ENCODE peak calls at places on chromosomes 13 and 19, in eight cellular contexts. One of them, this sample, is unnamed.

GRCh38 chr13:39306639-39307589 is 268.7 kb downstream of the NHLRC3 start:
- DNase-seq in transverse colon: no peak
- DNase-seq in kidney: no peak
- DNase-seq in neuronal stem cell: no peak
- DNase-seq in heart right ventricle: no peak
- DNase-seq in tibial artery: no peak
- DNase-seq in cardiac muscle cell: no peak
- DNase-seq in cardiac fibroblast: no peak
- DNase-seq in this sample: no peak

GRCh38 chr19:58569191-58569942 is 3.8 kb downstream of the MZF1 start:
- DNase-seq in transverse colon: peak; percentile 7
- DNase-seq in kidney: peak; percentile 56
- DNase-seq in neuronal stem cell: no peak
- DNase-seq in heart right ventricle: no peak
- DNase-seq in tibial artery: peak; percentile 14
- DNase-seq in cardiac muscle cell: no peak
- DNase-seq in cardiac fibroblast: no peak
- DNase-seq in this sample: peak; percentile 41

GRCh38 chr19:18280247-18281081 is 958 bp downstream of the JUND start:
- DNase-seq in transverse colon: peak; percentile 87
- DNase-seq in kidney: peak; percentile 95
- DNase-seq in neuronal stem cell: no peak
- DNase-seq in heart right ventricle: peak; percentile 67
- DNase-seq in tibial artery: peak; percentile 80
- DNase-seq in cardiac muscle cell: peak; percentile 79
- DNase-seq in cardiac fibroblast: peak; percentile 77
- DNase-seq in this sample: peak; percentile 90

GRCh38 chr13:41547253-41548000 is 90.1 kb downstream of the RGCC start:
- DNase-seq in transverse colon: no peak
- DNase-seq in kidney: no peak
- DNase-seq in neuronal stem cell: no peak
- DNase-seq in heart right ventricle: peak; percentile 59
- DNase-seq in tibial artery: peak; percentile 48
- DNase-seq in cardiac muscle cell: no peak
- DNase-seq in cardiac fibroblast: peak; percentile 27
- DNase-seq in this sample: no peak

GRCh38 chr19:14472202-14472961 is 2.8 kb downstream of the PTGER1 start:
- DNase-seq in transverse colon: peak; percentile 76
- DNase-seq in kidney: peak; percentile 91
- DNase-seq in neuronal stem cell: peak; percentile 74
- DNase-seq in heart right ventricle: peak; percentile 67
- DNase-seq in tibial artery: peak; percentile 65
- DNase-seq in cardiac muscle cell: peak; percentile 79
- DNase-seq in cardiac fibroblast: peak; percentile 67
- DNase-seq in this sample: peak; percentile 80

GRCh38 chr13:46749951-46750350 is 47.0 kb downstream of the ESD start:
- DNase-seq in transverse colon: no peak
- DNase-seq in kidney: no peak
- DNase-seq in neuronal stem cell: no peak
- DNase-seq in heart right ventricle: no peak
- DNase-seq in tibial artery: no peak
- DNase-seq in cardiac muscle cell: no peak
- DNase-seq in cardiac fibroblast: peak; percentile 36
- DNase-seq in this sample: no peak

GRCh38 chr19:50039968-50040367 is 14.2 kb downstream of the ZNF473 start:
- DNase-seq in transverse colon: no peak
- DNase-seq in kidney: no peak
- DNase-seq in neuronal stem cell: no peak
- DNase-seq in heart right ventricle: no peak
- DNase-seq in tibial artery: no peak
- DNase-seq in cardiac muscle cell: no peak
- DNase-seq in cardiac fibroblast: peak; percentile 12
- DNase-seq in this sample: no peak

GRCh38 chr19:3537438-3538240 is 1.3 kb upstream of the TEKTIP1 start:
- DNase-seq in transverse colon: no peak
- DNase-seq in kidney: peak; percentile 74
- DNase-seq in neuronal stem cell: no peak
- DNase-seq in heart right ventricle: no peak
- DNase-seq in tibial artery: no peak
- DNase-seq in cardiac muscle cell: no peak
- DNase-seq in cardiac fibroblast: no peak
- DNase-seq in this sample: no peak

GRCh38 chr19:13689050-13689449 is 75.3 kb upstream of the MRI1 start:
- DNase-seq in transverse colon: no peak
- DNase-seq in kidney: no peak
- DNase-seq in neuronal stem cell: peak; percentile 14
- DNase-seq in heart right ventricle: no peak
- DNase-seq in tibial artery: no peak
- DNase-seq in cardiac muscle cell: peak; percentile 20
- DNase-seq in cardiac fibroblast: peak; percentile 53
- DNase-seq in this sample: no peak

GRCh38 chr19:5154799-5155426 is 185.7 kb downstream of the PTPRS start:
- DNase-seq in transverse colon: no peak
- DNase-seq in kidney: no peak
- DNase-seq in neuronal stem cell: no peak
- DNase-seq in heart right ventricle: no peak
- DNase-seq in tibial artery: no peak
- DNase-seq in cardiac muscle cell: no peak
- DNase-seq in cardiac fibroblast: no peak
- DNase-seq in this sample: peak; percentile 12

GRCh38 chr13:29760561-29760960 is 89.9 kb downstream of the UBL3 start:
- DNase-seq in transverse colon: no peak
- DNase-seq in kidney: no peak
- DNase-seq in neuronal stem cell: no peak
- DNase-seq in heart right ventricle: no peak
- DNase-seq in tibial artery: no peak
- DNase-seq in cardiac muscle cell: no peak
- DNase-seq in cardiac fibroblast: no peak
- DNase-seq in this sample: no peak

GRCh38 chr13:80465321-80465720 is 124.4 kb upstream of the SPRY2 start:
- DNase-seq in transverse colon: no peak
- DNase-seq in kidney: no peak
- DNase-seq in neuronal stem cell: no peak
- DNase-seq in heart right ventricle: no peak
- DNase-seq in tibial artery: no peak
- DNase-seq in cardiac muscle cell: no peak
- DNase-seq in cardiac fibroblast: no peak
- DNase-seq in this sample: no peak

GRCh38 chr19:6039541-6040225 is 61.7 kb upstream of the RANBP3 start:
- DNase-seq in transverse colon: no peak
- DNase-seq in kidney: peak; percentile 54
- DNase-seq in neuronal stem cell: no peak
- DNase-seq in heart right ventricle: no peak
- DNase-seq in tibial artery: no peak
- DNase-seq in cardiac muscle cell: no peak
- DNase-seq in cardiac fibroblast: no peak
- DNase-seq in this sample: no peak

GRCh38 chr19:18999896-19000620 is 33.3 kb downstream of the SUGP2 start:
- DNase-seq in transverse colon: no peak
- DNase-seq in kidney: no peak
- DNase-seq in neuronal stem cell: no peak
- DNase-seq in heart right ventricle: no peak
- DNase-seq in tibial artery: no peak
- DNase-seq in cardiac muscle cell: no peak
- DNase-seq in cardiac fibroblast: peak; percentile 24
- DNase-seq in this sample: no peak

GRCh38 chr19:17202249-17202648 is 12.9 kb upstream of the USE1 start:
- DNase-seq in transverse colon: no peak
- DNase-seq in kidney: peak; percentile 71
- DNase-seq in neuronal stem cell: no peak
- DNase-seq in heart right ventricle: no peak
- DNase-seq in tibial artery: no peak
- DNase-seq in cardiac muscle cell: no peak
- DNase-seq in cardiac fibroblast: no peak
- DNase-seq in this sample: no peak

GRCh38 chr13:51136276-51136980 is 25.4 kb upstream of the C13orf42 start:
- DNase-seq in transverse colon: no peak
- DNase-seq in kidney: no peak
- DNase-seq in neuronal stem cell: no peak
- DNase-seq in heart right ventricle: no peak
- DNase-seq in tibial artery: no peak
- DNase-seq in cardiac muscle cell: peak; percentile 5
- DNase-seq in cardiac fibroblast: no peak
- DNase-seq in this sample: no peak

GRCh38 chr13:77267362-77267761 is 59.5 kb downstream of the MYCBP2 start:
- DNase-seq in transverse colon: no peak
- DNase-seq in kidney: no peak
- DNase-seq in neuronal stem cell: no peak
- DNase-seq in heart right ventricle: no peak
- DNase-seq in tibial artery: no peak
- DNase-seq in cardiac muscle cell: no peak
- DNase-seq in cardiac fibroblast: peak; percentile 26
- DNase-seq in this sample: no peak

GRCh38 chr19:36060430-36060829 is 5.7 kb downstream of the WDR62 start:
- DNase-seq in transverse colon: peak; percentile 24
- DNase-seq in kidney: no peak
- DNase-seq in neuronal stem cell: no peak
- DNase-seq in heart right ventricle: peak; percentile 16
- DNase-seq in tibial artery: no peak
- DNase-seq in cardiac muscle cell: peak; percentile 70
- DNase-seq in cardiac fibroblast: peak; percentile 68
- DNase-seq in this sample: no peak

GRCh38 chr19:33403221-33403972 is 29.9 kb downstream of the CEBPG start:
- DNase-seq in transverse colon: peak; percentile 45
- DNase-seq in kidney: peak; percentile 48
- DNase-seq in neuronal stem cell: no peak
- DNase-seq in heart right ventricle: no peak
- DNase-seq in tibial artery: peak; percentile 18
- DNase-seq in cardiac muscle cell: no peak
- DNase-seq in cardiac fibroblast: no peak
- DNase-seq in this sample: peak; percentile 61

GRCh38 chr19:3607398-3608078 is 863 bp upstream of the TBXA2R start:
- DNase-seq in transverse colon: no peak
- DNase-seq in kidney: peak; percentile 82
- DNase-seq in neuronal stem cell: no peak
- DNase-seq in heart right ventricle: peak; percentile 82
- DNase-seq in tibial artery: no peak
- DNase-seq in cardiac muscle cell: no peak
- DNase-seq in cardiac fibroblast: peak; percentile 43
- DNase-seq in this sample: peak; percentile 88

DNA sequence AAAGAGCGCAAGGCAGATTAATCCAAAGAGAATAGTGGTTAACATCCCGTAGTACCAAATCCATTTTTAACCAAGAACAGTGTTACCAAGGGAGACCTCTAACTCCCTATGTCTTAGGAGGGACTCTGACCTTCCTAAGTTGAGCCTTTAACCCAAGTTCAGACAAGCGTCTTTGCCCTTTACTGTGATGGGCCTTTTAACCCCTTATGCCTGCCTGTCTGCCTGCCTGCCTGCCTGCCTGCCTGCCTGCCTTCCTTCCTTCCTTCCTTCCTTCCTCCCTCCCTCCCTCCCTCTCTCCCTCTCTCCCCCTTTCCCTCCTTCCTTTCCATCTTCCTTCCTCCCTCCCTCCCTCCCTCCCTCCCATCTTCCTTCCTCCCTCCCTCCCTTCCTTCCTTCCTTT is 32.6 kb downstream of the CEACAM1 start:
- DNase-seq in transverse colon: no peak
- DNase-seq in kidney: no peak
- DNase-seq in neuronal stem cell: no peak
- DNase-seq in heart right ventricle: no peak
- DNase-seq in tibial artery: no peak
- DNase-seq in cardiac muscle cell: no peak
- DNase-seq in cardiac fibroblast: no peak
- DNase-seq in this sample: no peak
- H3K4me3 ChIP-seq in transverse colon: no peak overlapping the region
- H3K4me3 ChIP-seq in kidney: no peak overlapping the region
- H3K4me3 ChIP-seq in neuronal stem cell: no peak overlapping the region
- H3K4me3 ChIP-seq in heart right ventricle: no peak overlapping the region
- H3K4me3 ChIP-seq in tibial artery: no peak overlapping the region
- H3K4me3 ChIP-seq in cardiac muscle cell: no peak overlapping the region
- H3K4me3 ChIP-seq in cardiac fibroblast: no peak overlapping the region
- H3K4me3 ChIP-seq in this sample: no peak overlapping the region

GRCh38 chr13:32426981-32427851 is 714 bp downstream of the N4BP2L1 start:
- DNase-seq in transverse colon: peak; percentile 56
- DNase-seq in kidney: peak; percentile 81
- DNase-seq in neuronal stem cell: peak; percentile 29
- DNase-seq in heart right ventricle: peak; percentile 31
- DNase-seq in tibial artery: peak; percentile 61
- DNase-seq in cardiac muscle cell: peak; percentile 51
- DNase-seq in cardiac fibroblast: peak; percentile 19
- DNase-seq in this sample: peak; percentile 70
- H3K4me3 ChIP-seq in transverse colon: peak overlapping the region; percentile 70
- H3K4me3 ChIP-seq in kidney: peak overlapping the region; percentile 69
- H3K4me3 ChIP-seq in neuronal stem cell: peak overlapping the region; percentile 76
- H3K4me3 ChIP-seq in heart right ventricle: peak overlapping the region; percentile 72
- H3K4me3 ChIP-seq in tibial artery: peak overlapping the region; percentile 81
- H3K4me3 ChIP-seq in cardiac muscle cell: peak overlapping the region; percentile 78
- H3K4me3 ChIP-seq in cardiac fibroblast: peak overlapping the region; percentile 58
- H3K4me3 ChIP-seq in this sample: peak overlapping the region; percentile 48

DNA sequence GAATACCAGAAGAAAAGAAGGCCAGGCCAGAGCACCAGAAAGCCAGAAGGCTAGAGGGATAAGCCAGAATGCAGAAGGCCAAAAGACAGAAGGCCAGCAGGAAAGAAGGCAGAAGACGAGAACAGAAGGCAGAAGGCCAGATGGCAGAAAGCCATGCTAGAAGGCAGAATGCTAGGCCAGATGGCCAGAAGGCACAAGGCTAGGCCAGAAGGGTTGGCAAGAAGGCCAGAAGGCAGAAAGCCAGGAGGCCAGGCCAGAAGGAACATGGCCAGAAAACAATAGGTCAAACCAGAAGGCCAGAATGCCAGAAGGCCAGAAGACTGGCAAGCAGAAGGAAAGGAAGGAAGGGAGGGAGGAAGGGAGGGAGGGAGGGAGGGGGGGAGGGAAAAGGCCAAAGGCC is 188.8 kb downstream of the TUBA3C start:
- DNase-seq in transverse colon: no peak
- DNase-seq in kidney: no peak
- DNase-seq in neuronal stem cell: no peak
- DNase-seq in heart right ventricle: no peak
- DNase-seq in tibial artery: no peak
- DNase-seq in cardiac muscle cell: no peak
- DNase-seq in cardiac fibroblast: no peak
- DNase-seq in this sample: no peak
- H3K4me3 ChIP-seq in transverse colon: no peak overlapping the region
- H3K4me3 ChIP-seq in kidney: no peak overlapping the region
- H3K4me3 ChIP-seq in neuronal stem cell: no peak overlapping the region
- H3K4me3 ChIP-seq in heart right ventricle: no peak overlapping the region
- H3K4me3 ChIP-seq in tibial artery: no peak overlapping the region
- H3K4me3 ChIP-seq in cardiac muscle cell: no peak overlapping the region
- H3K4me3 ChIP-seq in cardiac fibroblast: no peak overlapping the region
- H3K4me3 ChIP-seq in this sample: no peak overlapping the region

DNA sequence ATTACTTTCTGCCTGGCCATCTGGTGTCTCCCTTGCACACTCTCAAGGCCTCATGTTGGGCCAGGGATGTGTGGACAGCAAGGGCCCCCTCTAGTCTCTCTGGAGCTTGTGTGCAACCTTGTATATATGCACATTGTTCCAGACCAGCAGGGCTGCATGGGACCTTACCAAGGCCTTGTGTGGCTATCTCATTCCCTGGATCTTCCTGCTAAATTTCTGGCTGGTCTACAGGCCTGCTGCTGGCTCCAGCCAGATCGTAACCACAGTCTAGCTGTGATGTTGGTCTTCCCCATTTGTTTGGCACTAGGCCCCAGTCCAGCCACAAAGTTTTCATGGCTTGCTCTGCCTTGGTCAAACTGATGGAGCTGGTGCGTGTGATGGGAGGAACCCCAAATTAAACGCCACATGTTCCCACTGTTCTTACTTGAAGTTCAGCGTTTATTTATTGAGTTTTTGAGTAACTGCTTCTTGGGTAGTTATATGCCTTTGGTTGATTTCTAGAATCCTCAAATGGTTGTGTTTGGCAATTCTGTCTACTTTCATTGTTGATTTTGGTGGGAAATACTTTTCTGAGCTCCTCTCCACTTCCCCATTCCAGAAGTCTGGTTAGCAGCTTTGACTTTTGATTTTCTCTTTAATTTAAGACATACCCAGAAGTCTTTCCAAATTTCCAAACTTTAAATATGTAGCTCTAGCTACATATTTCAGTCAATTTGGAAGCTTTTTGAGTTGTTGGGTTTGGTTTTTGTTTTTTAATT is 56.4 kb downstream of the SIPA1L3 start:
- DNase-seq in transverse colon: no peak
- DNase-seq in kidney: no peak
- DNase-seq in neuronal stem cell: no peak
- DNase-seq in heart right ventricle: no peak
- DNase-seq in tibial artery: no peak
- DNase-seq in cardiac muscle cell: no peak
- DNase-seq in cardiac fibroblast: peak; percentile 35
- DNase-seq in this sample: peak; percentile 26
- H3K4me3 ChIP-seq in transverse colon: no peak overlapping the region
- H3K4me3 ChIP-seq in kidney: no peak overlapping the region
- H3K4me3 ChIP-seq in neuronal stem cell: no peak overlapping the region
- H3K4me3 ChIP-seq in heart right ventricle: no peak overlapping the region
- H3K4me3 ChIP-seq in tibial artery: no peak overlapping the region
- H3K4me3 ChIP-seq in cardiac muscle cell: no peak overlapping the region
- H3K4me3 ChIP-seq in cardiac fibroblast: no peak overlapping the region
- H3K4me3 ChIP-seq in this sample: no peak overlapping the region

This sample was measured in aorta.